ENCODE peak calls at places on chromosomes 1 and 21, in nine cellular contexts. One of them, this sample, is unnamed.

GRCh38 chr1:19390901-19391595 is 78.9 kb downstream of the SLC66A1 start:
- DNase-seq in breast epithelium: no peak
- DNase-seq in DND-41: peak; percentile 81
- DNase-seq in HCT116: peak; percentile 7
- DNase-seq in GM06990: peak; percentile 65
- DNase-seq in OCI-LY7: peak; percentile 74
- DNase-seq in lower leg skin: peak; percentile 93
- DNase-seq in fibroblast of pulmonary artery: peak; percentile 72
- DNase-seq in astrocyte: peak; percentile 84
- DNase-seq in this sample: no peak

GRCh38 chr1:180482425-180483275 is 19.7 kb downstream of the ACBD6 start:
- DNase-seq in breast epithelium: no peak
- DNase-seq in astrocyte: peak; percentile 20
- DNase-seq in OCI-LY7: peak; percentile 67
- DNase-seq in DND-41: peak; percentile 13
- DNase-seq in HCT116: no peak
- DNase-seq in fibroblast of pulmonary artery: peak; percentile 75
- DNase-seq in lower leg skin: no peak
- DNase-seq in GM06990: no peak
- DNase-seq in this sample: peak; percentile 16

GRCh38 chr21:29649370-29649963 is 290.3 kb downstream of the GRIK1 start:
- DNase-seq in astrocyte: no peak
- DNase-seq in OCI-LY7: no peak
- DNase-seq in DND-41: no peak
- DNase-seq in fibroblast of pulmonary artery: no peak
- DNase-seq in GM06990: no peak
- DNase-seq in breast epithelium: no peak
- DNase-seq in HCT116: no peak
- DNase-seq in lower leg skin: no peak
- DNase-seq in this sample: no peak

GRCh38 chr1:215583185-215583692 is 16.1 kb downstream of the KCTD3 start:
- DNase-seq in fibroblast of pulmonary artery: no peak
- DNase-seq in OCI-LY7: no peak
- DNase-seq in HCT116: no peak
- DNase-seq in DND-41: no peak
- DNase-seq in lower leg skin: no peak
- DNase-seq in breast epithelium: no peak
- DNase-seq in astrocyte: peak; percentile 25
- DNase-seq in GM06990: no peak
- DNase-seq in this sample: no peak

GRCh38 chr21:34889537-34890257 is 159.4 kb downstream of the RUNX1 start:
- DNase-seq in OCI-LY7: peak; percentile 78
- DNase-seq in DND-41: peak; percentile 80
- DNase-seq in lower leg skin: peak; percentile 95
- DNase-seq in HCT116: no peak
- DNase-seq in fibroblast of pulmonary artery: peak; percentile 80
- DNase-seq in breast epithelium: peak; percentile 65
- DNase-seq in GM06990: peak; percentile 84
- DNase-seq in astrocyte: peak; percentile 62
- DNase-seq in this sample: no peak

GRCh38 chr1:21669287-21670058 is at the start of gene RAP1GAP:
- DNase-seq in astrocyte: no peak
- DNase-seq in fibroblast of pulmonary artery: no peak
- DNase-seq in DND-41: no peak
- DNase-seq in GM06990: no peak
- DNase-seq in HCT116: no peak
- DNase-seq in lower leg skin: peak; percentile 85
- DNase-seq in OCI-LY7: no peak
- DNase-seq in breast epithelium: no peak
- DNase-seq in this sample: no peak

GRCh38 chr1:1510912-1511532 is 940 bp upstream of the ATAD3A start:
- DNase-seq in breast epithelium: no peak
- DNase-seq in fibroblast of pulmonary artery: no peak
- DNase-seq in GM06990: no peak
- DNase-seq in HCT116: peak; percentile 59
- DNase-seq in astrocyte: peak; percentile 9
- DNase-seq in OCI-LY7: peak; percentile 83
- DNase-seq in lower leg skin: no peak
- DNase-seq in DND-41: no peak
- DNase-seq in this sample: no peak

GRCh38 chr1:2030076-2030870 is 11.1 kb downstream of the GABRD start:
- DNase-seq in astrocyte: no peak
- DNase-seq in breast epithelium: no peak
- DNase-seq in DND-41: no peak
- DNase-seq in OCI-LY7: no peak
- DNase-seq in fibroblast of pulmonary artery: no peak
- DNase-seq in HCT116: no peak
- DNase-seq in GM06990: no peak
- DNase-seq in lower leg skin: no peak
- DNase-seq in this sample: no peak

GRCh38 chr1:85344256-85344694 is 67.8 kb upstream of the BCL10 start:
- DNase-seq in DND-41: no peak
- DNase-seq in fibroblast of pulmonary artery: peak; percentile 75
- DNase-seq in GM06990: no peak
- DNase-seq in OCI-LY7: peak; percentile 4
- DNase-seq in HCT116: no peak
- DNase-seq in breast epithelium: no peak
- DNase-seq in astrocyte: peak; percentile 58
- DNase-seq in lower leg skin: no peak
- DNase-seq in this sample: no peak

GRCh38 chr1:53049574-53049967 is 12.4 kb upstream of the PODN start:
- DNase-seq in astrocyte: peak; percentile 39
- DNase-seq in OCI-LY7: no peak
- DNase-seq in GM06990: no peak
- DNase-seq in lower leg skin: no peak
- DNase-seq in DND-41: no peak
- DNase-seq in breast epithelium: no peak
- DNase-seq in fibroblast of pulmonary artery: no peak
- DNase-seq in HCT116: no peak
- DNase-seq in this sample: no peak

DNA sequence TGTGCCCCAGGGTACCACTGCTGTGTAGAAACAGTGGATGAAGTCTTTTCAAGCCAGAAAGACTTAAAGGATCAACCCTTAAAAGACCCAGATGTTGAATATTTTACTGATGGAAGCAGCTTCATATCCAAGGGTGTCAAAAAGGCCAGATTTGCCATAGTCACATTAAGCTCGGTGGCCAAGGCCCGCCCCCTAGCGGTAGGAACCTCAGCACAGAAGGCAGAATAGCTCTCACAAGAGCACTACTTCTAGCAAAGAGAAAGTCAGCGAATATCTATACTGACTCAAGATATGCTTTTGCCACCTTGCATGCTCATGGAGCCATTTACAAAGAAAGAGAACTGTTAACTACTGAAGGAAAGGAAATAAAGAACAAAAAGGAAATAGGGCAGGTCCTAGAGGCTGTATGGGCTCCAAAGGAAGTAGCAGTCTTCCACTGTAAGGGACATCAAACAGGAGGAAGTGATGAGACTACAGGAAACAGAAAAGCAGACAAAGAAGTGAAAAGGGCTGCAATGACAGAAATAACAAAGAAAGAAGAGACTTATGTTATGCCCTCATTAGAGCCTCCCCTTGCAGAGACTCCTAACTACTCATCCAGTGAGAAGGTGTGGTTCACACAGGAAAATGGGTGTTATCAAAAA is 90.5 kb downstream of the LIPI start:
- DNase-seq in lower leg skin: no peak
- DNase-seq in breast epithelium: no peak
- DNase-seq in DND-41: no peak
- DNase-seq in astrocyte: no peak
- DNase-seq in HCT116: no peak
- DNase-seq in GM06990: no peak
- DNase-seq in fibroblast of pulmonary artery: peak; percentile 4
- DNase-seq in OCI-LY7: peak; percentile 57
- DNase-seq in this sample: no peak
- TF ChIP-seq CTCF in lower leg skin: no peak
- TF ChIP-seq CTCF in breast epithelium: no peak
- TF ChIP-seq CTCF in DND-41: peak; percentile 36
- TF ChIP-seq CTCF in astrocyte: no peak
- TF ChIP-seq CTCF in HCT116: peak; percentile 40
- TF ChIP-seq CTCF in GM06990: peak; percentile 94
- TF ChIP-seq CTCF in fibroblast of pulmonary artery: peak; percentile 41
- TF ChIP-seq CTCF in OCI-LY7: peak; percentile 95
- TF ChIP-seq CTCF in this sample: peak; percentile 72

GRCh38 chr1:218499911-218500310 is 154.8 kb downstream of the TGFB2 start:
- DNase-seq in OCI-LY7: no peak
- DNase-seq in astrocyte: no peak
- DNase-seq in DND-41: no peak
- DNase-seq in lower leg skin: no peak
- DNase-seq in breast epithelium: no peak
- DNase-seq in HCT116: no peak
- DNase-seq in fibroblast of pulmonary artery: no peak
- DNase-seq in GM06990: no peak
- DNase-seq in this sample: no peak
- H3K4me3 ChIP-seq in OCI-LY7: no peak overlapping the region
- H3K4me3 ChIP-seq in astrocyte: peak overlapping the region; percentile 57
- H3K4me3 ChIP-seq in DND-41: no peak overlapping the region
- H3K4me3 ChIP-seq in lower leg skin: no peak overlapping the region
- H3K4me3 ChIP-seq in breast epithelium: no peak overlapping the region
- H3K4me3 ChIP-seq in HCT116: no peak overlapping the region
- H3K4me3 ChIP-seq in fibroblast of pulmonary artery: no peak overlapping the region
- H3K4me3 ChIP-seq in GM06990: no peak overlapping the region
- H3K4me3 ChIP-seq in this sample: no peak overlapping the region

GRCh38 chr1:11364170-11364569 is 91.2 kb downstream of the UBIAD1 start:
- DNase-seq in breast epithelium: no peak
- DNase-seq in DND-41: no peak
- DNase-seq in HCT116: peak; percentile 19
- DNase-seq in GM06990: no peak
- DNase-seq in OCI-LY7: peak; percentile 23
- DNase-seq in lower leg skin: no peak
- DNase-seq in astrocyte: no peak
- DNase-seq in fibroblast of pulmonary artery: no peak
- DNase-seq in this sample: no peak
- TF ChIP-seq CTCF in breast epithelium: no peak
- TF ChIP-seq CTCF in DND-41: peak; percentile 53
- TF ChIP-seq CTCF in HCT116: peak; percentile 61
- TF ChIP-seq CTCF in GM06990: peak; percentile 53
- TF ChIP-seq CTCF in OCI-LY7: peak; percentile 58
- TF ChIP-seq CTCF in lower leg skin: no peak
- TF ChIP-seq CTCF in astrocyte: no peak
- TF ChIP-seq CTCF in fibroblast of pulmonary artery: no peak
- TF ChIP-seq CTCF in this sample: peak; percentile 14

GRCh38 chr1:115337276-115337632 is 795 bp downstream of the NGF start:
- DNase-seq in lower leg skin: no peak
- DNase-seq in fibroblast of pulmonary artery: no peak
- DNase-seq in GM06990: no peak
- DNase-seq in astrocyte: no peak
- DNase-seq in breast epithelium: no peak
- DNase-seq in DND-41: no peak
- DNase-seq in HCT116: no peak
- DNase-seq in OCI-LY7: no peak
- DNase-seq in this sample: no peak
- H3K4me3 ChIP-seq in lower leg skin: no peak overlapping the region
- H3K4me3 ChIP-seq in fibroblast of pulmonary artery: peak overlapping the region; percentile 64
- H3K4me3 ChIP-seq in GM06990: no peak overlapping the region
- H3K4me3 ChIP-seq in astrocyte: peak overlapping the region; percentile 77
- H3K4me3 ChIP-seq in breast epithelium: peak overlapping the region; percentile 53
- H3K4me3 ChIP-seq in DND-41: no peak overlapping the region
- H3K4me3 ChIP-seq in HCT116: no peak overlapping the region
- H3K4me3 ChIP-seq in OCI-LY7: no peak overlapping the region
- H3K4me3 ChIP-seq in this sample: peak overlapping the region; percentile 74

GRCh38 chr1:25247829-25248754 is 838 bp upstream of the RSRP1 start:
- DNase-seq in OCI-LY7: no peak
- DNase-seq in lower leg skin: no peak
- DNase-seq in breast epithelium: no peak
- DNase-seq in GM06990: no peak
- DNase-seq in fibroblast of pulmonary artery: no peak
- DNase-seq in HCT116: no peak
- DNase-seq in DND-41: no peak
- DNase-seq in astrocyte: no peak
- DNase-seq in this sample: no peak
- TF ChIP-seq CTCF in OCI-LY7: peak; percentile 75
- TF ChIP-seq CTCF in lower leg skin: no peak
- TF ChIP-seq CTCF in breast epithelium: no peak
- TF ChIP-seq CTCF in GM06990: peak; percentile 45
- TF ChIP-seq CTCF in fibroblast of pulmonary artery: no peak
- TF ChIP-seq CTCF in HCT116: no peak
- TF ChIP-seq CTCF in DND-41: no peak
- TF ChIP-seq CTCF in astrocyte: no peak
- TF ChIP-seq CTCF in this sample: peak; percentile 34

GRCh38 chr21:46284077-46284644 is 1.2 kb downstream of the MCM3AP start:
- DNase-seq in HCT116: no peak
- DNase-seq in fibroblast of pulmonary artery: no peak
- DNase-seq in breast epithelium: no peak
- DNase-seq in GM06990: no peak
- DNase-seq in OCI-LY7: no peak
- DNase-seq in astrocyte: no peak
- DNase-seq in DND-41: no peak
- DNase-seq in lower leg skin: no peak
- DNase-seq in this sample: no peak
- H3K4me3 ChIP-seq in HCT116: no peak overlapping the region
- H3K4me3 ChIP-seq in fibroblast of pulmonary artery: no peak overlapping the region
- H3K4me3 ChIP-seq in breast epithelium: no peak overlapping the region
- H3K4me3 ChIP-seq in GM06990: peak overlapping the region; percentile 20
- H3K4me3 ChIP-seq in OCI-LY7: peak overlapping the region; percentile 78
- H3K4me3 ChIP-seq in astrocyte: no peak overlapping the region
- H3K4me3 ChIP-seq in DND-41: no peak overlapping the region
- H3K4me3 ChIP-seq in lower leg skin: no peak overlapping the region
- H3K4me3 ChIP-seq in this sample: no peak overlapping the region

DNA sequence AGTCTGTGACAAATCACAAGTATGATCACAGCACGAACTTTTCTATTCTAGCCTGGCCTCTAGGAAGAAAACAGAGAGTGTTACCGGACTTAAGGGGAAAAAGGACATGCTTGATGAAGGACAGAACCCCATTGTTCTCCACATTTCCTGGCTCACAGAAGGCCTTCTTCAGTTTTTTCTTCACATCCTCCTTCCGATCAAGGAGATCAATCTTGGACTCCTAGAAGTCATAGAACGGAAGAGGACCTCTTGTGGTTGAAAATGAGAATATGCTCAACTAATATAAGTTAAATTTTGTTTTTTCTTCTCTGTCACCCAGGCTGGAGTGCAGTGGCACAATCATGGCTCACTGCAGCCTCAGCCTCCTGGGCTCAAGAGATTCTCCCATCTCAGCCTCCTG is 30.3 kb downstream of the YARS1 start:
- DNase-seq in fibroblast of pulmonary artery: peak; percentile 53
- DNase-seq in HCT116: no peak
- DNase-seq in breast epithelium: no peak
- DNase-seq in DND-41: no peak
- DNase-seq in GM06990: no peak
- DNase-seq in OCI-LY7: peak; percentile 25
- DNase-seq in astrocyte: no peak
- DNase-seq in lower leg skin: no peak
- DNase-seq in this sample: no peak
- TF ChIP-seq CTCF in fibroblast of pulmonary artery: peak; percentile 40
- TF ChIP-seq CTCF in HCT116: peak; percentile 36
- TF ChIP-seq CTCF in breast epithelium: peak; percentile 46
- TF ChIP-seq CTCF in DND-41: no peak
- TF ChIP-seq CTCF in GM06990: peak; percentile 32
- TF ChIP-seq CTCF in OCI-LY7: peak; percentile 63
- TF ChIP-seq CTCF in astrocyte: peak; percentile 30
- TF ChIP-seq CTCF in lower leg skin: no peak
- TF ChIP-seq CTCF in this sample: peak; percentile 43